ENCODE peak calls at places on chromosomes 2 and 18, in ten cellular contexts. E is psoas muscle; O is lung; A is foreskin keratinocyte; S is AG04450; Z is lower lobe of right lung; P is CD8-positive, alpha-beta T cell; F is neural progenitor cell; N is colonic mucosa; Q is neural crest cell. D is an unnamed sample.

GRCh38 chr2:120948662-120949011 is 213.0 kb downstream of the GLI2 start:
- DNase-seq in E (peak; percentile 63), O (no peak), A (no peak), S (no peak), Z (no peak), P (no peak), F (no peak), N (no peak), Q (no peak), D (no peak)

GRCh38 chr18:50947899-50948298 is 19.9 kb upstream of the ELAC1 start:
- DNase-seq in E (no peak), O (no peak), A (no peak), S (no peak), Z (no peak), P (no peak), F (no peak), N (no peak), Q (no peak), D (peak; percentile 3)

GRCh38 chr2:104332733-104333132 is 521.2 kb upstream of the POU3F3 start:
- DNase-seq in E (no peak), O (no peak), A (peak; percentile 10), S (no peak), Z (no peak), P (no peak), F (no peak), N (no peak), Q (no peak), D (no peak)

GRCh38 chr2:176106636-176107539 is at the start of gene HOXD11:
- DNase-seq in E (no peak), O (no peak), A (no peak), S (no peak), Z (no peak), P (no peak), F (peak; percentile 65), N (peak; percentile 41), Q (no peak), D (no peak)

GRCh38 chr2:156666130-156666785 is 230.1 kb downstream of the GPD2 start:
- DNase-seq in E (no peak), O (no peak), A (peak; percentile 89), S (no peak), Z (no peak), P (no peak), F (no peak), N (no peak), Q (no peak), D (no peak)

GRCh38 chr2:200306969-200307811 is 697 bp downstream of the SPATS2L start:
- DNase-seq in E (peak; percentile 68), O (peak; percentile 32), A (no peak), S (no peak), Z (peak; percentile 63), P (no peak), F (peak; percentile 80), N (peak; percentile 44), Q (peak; percentile 35), D (no peak)

GRCh38 chr2:29560566-29560965 is 360.8 kb downstream of the ALK start:
- DNase-seq in E (no peak), O (no peak), A (no peak), S (no peak), Z (no peak), P (no peak), F (no peak), N (no peak), Q (no peak), D (no peak)

GRCh38 chr18:5518899-5519371 is 24.9 kb downstream of the EPB41L3 start:
- DNase-seq in E (no peak), O (no peak), A (no peak), S (no peak), Z (no peak), P (no peak), F (no peak), N (no peak), Q (no peak), D (no peak)

GRCh38 chr2:233442028-233442310 is 87.7 kb downstream of the DGKD start:
- DNase-seq in E (no peak), O (no peak), A (no peak), S (no peak), Z (no peak), P (no peak), F (no peak), N (no peak), Q (no peak), D (no peak)

GRCh38 chr2:233440314-233440713 is 86.0 kb downstream of the DGKD start:
- DNase-seq in E (peak; percentile 40), O (no peak), A (no peak), S (no peak), Z (peak; percentile 39), P (no peak), F (no peak), N (no peak), Q (no peak), D (no peak)

GRCh38 chr2:233439191-233439590 is 84.9 kb downstream of the DGKD start:
- DNase-seq in E (no peak), O (no peak), A (no peak), S (no peak), Z (no peak), P (no peak), F (no peak), N (no peak), Q (no peak), D (no peak)

GRCh38 chr2:233440714-233441113 is 86.4 kb downstream of the DGKD start:
- DNase-seq in E (no peak), O (no peak), A (no peak), S (no peak), Z (peak; percentile 34), P (no peak), F (no peak), N (no peak), Q (no peak), D (no peak)

GRCh38 chr2:233441161-233442027 is 87.1 kb downstream of the DGKD start:
- DNase-seq in E (peak; percentile 59), O (no peak), A (no peak), S (no peak), Z (peak; percentile 41), P (no peak), F (no peak), N (no peak), Q (no peak), D (no peak)
- TF ChIP-seq CTCF in E (no peak), O (no peak), A (no peak), S (no peak), Z (no peak), P (no peak), F (no peak), N (no peak), Q (no peak), D (no peak)

GRCh38 chr2:131402320-131403049 is 38.5 kb upstream of the RAB6D start:
- DNase-seq in E (no peak), O (no peak), A (no peak), S (no peak), Z (no peak), P (no peak), F (no peak), N (no peak), Q (no peak), D (no peak)
- TF ChIP-seq CTCF in E (no peak), O (no peak), A (no peak), S (no peak), Z (no peak), P (no peak), F (no peak), N (no peak), Q (no peak), D (no peak)

GRCh38 chr2:155218945-155219344 is 520.5 kb downstream of the KCNJ3 start:
- DNase-seq in E (no peak), O (no peak), A (no peak), S (no peak), Z (no peak), P (no peak), F (no peak), N (no peak), Q (no peak), D (no peak)

GRCh38 chr2:155218292-155218924 is 519.9 kb downstream of the KCNJ3 start:
- DNase-seq in E (no peak), O (no peak), A (no peak), S (no peak), Z (no peak), P (no peak), F (no peak), N (no peak), Q (no peak), D (no peak)

DNA sequence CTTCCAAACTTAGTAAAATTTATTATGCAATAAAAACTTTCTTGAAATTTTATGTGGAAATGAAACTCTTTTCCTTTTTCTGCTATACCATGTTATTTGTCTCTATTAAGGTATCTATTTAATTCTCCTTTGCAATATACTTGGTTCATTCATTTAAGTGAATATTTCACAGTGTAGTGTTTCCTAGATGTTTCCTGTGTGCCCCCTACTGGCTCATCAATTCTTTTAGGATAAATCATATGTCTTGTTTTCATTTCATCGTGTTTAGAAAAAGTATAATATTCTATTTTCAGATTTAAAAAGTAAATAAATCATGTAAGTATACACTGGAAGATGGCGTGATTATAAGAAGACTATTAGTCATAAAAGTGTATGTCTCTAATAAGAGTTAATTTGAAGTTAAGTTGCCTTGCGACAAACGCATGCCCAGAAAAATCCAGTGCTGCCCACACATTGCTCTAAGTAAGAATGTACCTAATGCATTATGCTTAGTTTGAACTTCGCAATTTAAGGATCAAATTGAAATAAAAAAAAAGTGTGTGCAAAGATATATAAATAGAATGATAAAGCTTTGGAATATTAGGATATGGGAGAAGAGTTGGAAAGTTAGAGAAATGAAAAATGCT is 525.4 kb downstream of the KCNJ3 start:
- DNase-seq in E (no peak), O (no peak), A (no peak), S (no peak), Z (no peak), P (no peak), F (peak; percentile 26), N (no peak), Q (no peak), D (no peak)
- TF ChIP-seq CTCF in E (peak; percentile 13), O (no peak), A (peak; percentile 39), S (no peak), Z (peak; percentile 37), P (no peak), F (peak; percentile 72), N (no peak), Q (peak; percentile 76), D (no peak)

GRCh38 chr2:180358458-180358857 is 351.4 kb upstream of the CWC22 start:
- DNase-seq in E (no peak), O (no peak), A (no peak), S (no peak), Z (no peak), P (no peak), F (no peak), N (no peak), Q (no peak), D (no peak)

GRCh38 chr2:180356676-180357075 is 349.6 kb upstream of the CWC22 start:
- DNase-seq in E (no peak), O (no peak), A (no peak), S (no peak), Z (no peak), P (no peak), F (no peak), N (no peak), Q (no peak), D (no peak)

GRCh38 chr2:180360283-180360618 is 353.2 kb upstream of the CWC22 start:
- DNase-seq in E (no peak), O (no peak), A (no peak), S (no peak), Z (no peak), P (no peak), F (no peak), N (no peak), Q (no peak), D (no peak)

GRCh38 chr2:180364719-180365118 is 357.6 kb upstream of the CWC22 start:
- DNase-seq in E (no peak), O (no peak), A (no peak), S (no peak), Z (no peak), P (no peak), F (no peak), N (no peak), Q (no peak), D (no peak)

GRCh38 chr2:180359522-180360282 is 352.6 kb upstream of the CWC22 start:
- DNase-seq in E (no peak), O (no peak), A (peak; percentile 27), S (no peak), Z (no peak), P (no peak), F (no peak), N (peak; percentile 21), Q (no peak), D (no peak)
- TF ChIP-seq CTCF in E (no peak), O (no peak), A (peak; percentile 39), S (no peak), Z (no peak), P (no peak), F (peak; percentile 30), N (no peak), Q (no peak), D (no peak)